ENCODE peak calls at places on chromosomes 12 and 14, in seven cellular contexts. T is activated naive CD4-positive, alpha-beta T cell; S is ELF-1; V is cardiac muscle cell; E is myocyte; Z is SK-N-SH; H is CD8-positive, alpha-beta memory T cell. M is an unnamed sample.

GRCh38 chr12:122870867-122871664 is 24.9 kb downstream of the VPS37B start:
- DNase-seq in T (no peak), S (peak; percentile 68), V (no peak), E (peak; percentile 92), Z (peak; percentile 30), H (no peak), M (no peak)

GRCh38 chr14:103315368-103315911 is 18.6 kb upstream of the EIF5 start:
- DNase-seq in T (no peak), S (no peak), V (no peak), E (no peak), Z (no peak), H (no peak), M (no peak)

GRCh38 chr14:94685166-94685581 is 73.0 kb downstream of the SERPINA3 start:
- DNase-seq in T (no peak), S (peak; percentile 36), V (no peak), E (no peak), Z (peak; percentile 12), H (no peak), M (no peak)

GRCh38 chr12:110782922-110783321 is 40.2 kb upstream of the PPP1CC start:
- DNase-seq in T (no peak), S (no peak), V (no peak), E (no peak), Z (no peak), H (no peak), M (no peak)

GRCh38 chr12:57549909-57550627 is at the start of gene KIF5A:
- DNase-seq in T (no peak), S (peak; percentile 42), V (peak; percentile 62), E (no peak), Z (peak; percentile 92), H (peak; percentile 56), M (no peak)

GRCh38 chr12:68981536-68981935 is 48.6 kb upstream of the CPM start:
- DNase-seq in T (no peak), S (no peak), V (no peak), E (no peak), Z (no peak), H (no peak), M (no peak)

GRCh38 chr12:124558298-124558697 is 9.1 kb downstream of the NCOR2 start:
- DNase-seq in T (no peak), S (no peak), V (no peak), E (no peak), Z (no peak), H (no peak), M (no peak)

GRCh38 chr14:64203366-64204006 is 90.7 kb downstream of the ESR2 start:
- DNase-seq in T (no peak), S (no peak), V (no peak), E (no peak), Z (no peak), H (no peak), M (no peak)